ENCODE peak calls at places on chromosomes 3 and 15, in eight cellular contexts. K is aorta; W is fibroblast of mammary gland; Y is lower lobe of right lung; J is heart right ventricle; V is CD8-positive, alpha-beta T cell; G is HCT116; Q is colonic mucosa. U is an unnamed sample.
A peak's percentile ranks its signal among the peaks of the same experiment; 100 is the strongest.

GRCh38 chr15:31323627-31324026 is 3.0 kb upstream of the KLF13 start:
- DNase-seq in K (no peak), W (no peak), Y (no peak), J (no peak), V (no peak), G (no peak), Q (no peak), U (no peak)

GRCh38 chr15:68994981-68995753 is 19.3 kb upstream of the NOX5 start:
- DNase-seq in K (no peak), W (no peak), Y (no peak), J (no peak), V (no peak), G (no peak), Q (no peak), U (no peak)

GRCh38 chr15:40310001-40310959 is 2.5 kb upstream of the PLCB2 start:
- DNase-seq in K (peak; percentile 68), W (peak; percentile 30), Y (peak; percentile 74), J (peak; percentile 63), V (peak; percentile 59), G (peak; percentile 40), Q (peak; percentile 64), U (peak; percentile 30)

GRCh38 chr15:65558336-65558735 is 28.1 kb downstream of the HACD3 start:
- DNase-seq in K (no peak), W (peak; percentile 89), Y (no peak), J (no peak), V (no peak), G (no peak), Q (no peak), U (no peak)

GRCh38 chr3:184609861-184610365 is 48.3 kb downstream of the EPHB3 start:
- DNase-seq in K (peak; percentile 13), W (no peak), Y (no peak), J (no peak), V (no peak), G (no peak), Q (no peak), U (no peak)

GRCh38 chr15:38714309-38715072 is 149.9 kb upstream of the RASGRP1 start:
- DNase-seq in K (peak; percentile 52), W (peak; percentile 78), Y (no peak), J (no peak), V (no peak), G (no peak), Q (no peak), U (no peak)

GRCh38 chr3:69200384-69201068 is 78.1 kb upstream of the LMOD3 start:
- DNase-seq in K (no peak), W (peak; percentile 78), Y (no peak), J (peak; percentile 35), V (no peak), G (no peak), Q (peak; percentile 76), U (no peak)

GRCh38 chr3:72273615-72274014 is 488.7 kb upstream of the PROK2 start:
- DNase-seq in K (no peak), W (peak; percentile 61), Y (no peak), J (no peak), V (no peak), G (no peak), Q (no peak), U (no peak)

GRCh38 chr3:38598791-38599190 is 50.7 kb downstream of the SCN5A start:
- DNase-seq in K (peak; percentile 13), W (no peak), Y (peak; percentile 20), J (no peak), V (no peak), G (no peak), Q (no peak), U (no peak)

GRCh38 chr3:73765878-73766564 is 141.3 kb upstream of the PDZRN3 start:
- DNase-seq in K (no peak), W (peak; percentile 62), Y (no peak), J (peak; percentile 8), V (no peak), G (no peak), Q (no peak), U (no peak)

GRCh38 chr3:79657076-79657475 is 110.7 kb downstream of the ROBO1 start:
- DNase-seq in K (no peak), W (no peak), Y (no peak), J (no peak), V (no peak), G (no peak), Q (no peak), U (no peak)

GRCh38 chr3:189307963-189308362 is 136.2 kb downstream of the TPRG1 start:
- DNase-seq in K (no peak), W (no peak), Y (no peak), J (no peak), V (no peak), G (no peak), Q (no peak), U (no peak)

GRCh38 chr15:66848116-66848515 is 146.1 kb downstream of the SMAD6 start:
- DNase-seq in K (no peak), W (no peak), Y (no peak), J (no peak), V (no peak), G (no peak), Q (peak; percentile 8), U (no peak)

GRCh38 chr3:138608322-138609214 is at the start of gene FAIM:
- DNase-seq in K (peak; percentile 81), W (peak; percentile 64), Y (peak; percentile 84), J (peak; percentile 59), V (peak; percentile 72), G (peak; percentile 46), Q (peak; percentile 71), U (no peak)

GRCh38 chr15:85142324-85142723 is 160.7 kb downstream of the PDE8A start:
- DNase-seq in K (no peak), W (peak; percentile 63), Y (no peak), J (no peak), V (no peak), G (peak; percentile 53), Q (no peak), U (no peak)

GRCh38 chr15:45773149-45773548 is 138.3 kb downstream of the SQOR start:
- DNase-seq in K (no peak), W (no peak), Y (no peak), J (no peak), V (no peak), G (no peak), Q (no peak), U (no peak)

GRCh38 chr15:43094416-43095039 is 11.3 kb downstream of the UBR1 start:
- DNase-seq in K (no peak), W (no peak), Y (no peak), J (no peak), V (no peak), G (no peak), Q (no peak), U (no peak)

GRCh38 chr3:15665510-15666150 is 64.1 kb downstream of the BTD start:
- DNase-seq in K (no peak), W (peak; percentile 40), Y (no peak), J (no peak), V (no peak), G (no peak), Q (no peak), U (no peak)

GRCh38 chr3:11551019-11551418 is 92.7 kb downstream of the VGLL4 start:
- DNase-seq in K (peak; percentile 30), W (peak; percentile 41), Y (no peak), J (no peak), V (no peak), G (no peak), Q (no peak), U (no peak)

GRCh38 chr3:127984241-127984975 is 67.8 kb upstream of the SEC61A1 start:
- DNase-seq in K (no peak), W (no peak), Y (no peak), J (no peak), V (no peak), G (no peak), Q (no peak), U (no peak)

GRCh38 chr3:190496859-190497258 is 17.0 kb upstream of the IL1RAP start:
- DNase-seq in K (no peak), W (peak; percentile 35), Y (no peak), J (no peak), V (no peak), G (no peak), Q (no peak), U (no peak)

GRCh38 chr3:129603561-129603942 is 2.9 kb downstream of the PLXND1 start:
- DNase-seq in K (no peak), W (no peak), Y (no peak), J (no peak), V (no peak), G (no peak), Q (no peak), U (no peak)

GRCh38 chr3:129600348-129600747 is 6.1 kb downstream of the PLXND1 start:
- DNase-seq in K (no peak), W (no peak), Y (no peak), J (no peak), V (no peak), G (no peak), Q (no peak), U (no peak)

GRCh38 chr3:129602730-129603560 is 3.5 kb downstream of the PLXND1 start:
- DNase-seq in K (peak; percentile 91), W (peak; percentile 93), Y (peak; percentile 67), J (peak; percentile 88), V (no peak), G (no peak), Q (no peak), U (no peak)

GRCh38 chr3:129601713-129602112 is 4.8 kb downstream of the PLXND1 start:
- DNase-seq in K (no peak), W (no peak), Y (no peak), J (no peak), V (no peak), G (no peak), Q (no peak), U (no peak)

GRCh38 chr3:129602309-129602708 is 4.2 kb downstream of the PLXND1 start:
- DNase-seq in K (no peak), W (no peak), Y (no peak), J (no peak), V (no peak), G (no peak), Q (no peak), U (no peak)
- H3K4me3 ChIP-seq in K (no peak overlapping the region), W (no peak overlapping the region), Y (peak overlapping the region; percentile 70), J (peak overlapping the region; percentile 66), V (no peak overlapping the region), G (no peak overlapping the region), Q (no peak overlapping the region), U (peak overlapping the region; percentile 57)

GRCh38 chr15:100405179-100405578 is 63.4 kb upstream of the ADAMTS17 start:
- DNase-seq in K (no peak), W (no peak), Y (no peak), J (no peak), V (no peak), G (no peak), Q (no peak), U (no peak)
- H3K4me3 ChIP-seq in K (no peak overlapping the region), W (no peak overlapping the region), Y (no peak overlapping the region), J (no peak overlapping the region), V (no peak overlapping the region), G (no peak overlapping the region), Q (no peak overlapping the region), U (no peak overlapping the region)

GRCh38 chr3:13932578-13933295 is 52.9 kb upstream of the WNT7A start:
- DNase-seq in K (no peak), W (no peak), Y (no peak), J (no peak), V (no peak), G (no peak), Q (no peak), U (no peak)
- H3K4me3 ChIP-seq in K (no peak overlapping the region), W (no peak overlapping the region), Y (peak overlapping the region; percentile 43), J (peak overlapping the region; percentile 59), V (peak overlapping the region; percentile 43), G (no peak overlapping the region), Q (peak overlapping the region; percentile 7), U (no peak overlapping the region)

DNA sequence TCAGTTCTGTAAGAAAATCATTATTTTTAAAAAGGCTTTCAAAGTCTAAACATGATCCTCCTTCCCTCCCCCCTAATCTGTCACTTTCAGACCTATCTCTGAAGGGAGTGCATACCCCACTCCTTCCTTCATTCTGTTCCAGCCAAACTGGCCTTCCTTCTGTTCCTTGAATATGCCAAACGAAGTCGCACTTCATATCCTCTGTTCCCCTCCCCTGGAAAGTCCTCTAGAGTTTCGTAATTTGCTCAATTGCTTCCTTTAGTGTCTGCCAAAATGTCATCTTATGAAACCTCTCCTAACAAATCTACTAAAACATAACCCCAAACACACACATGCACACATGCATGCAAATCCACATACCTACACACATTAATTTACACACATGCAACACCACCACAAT is 69.5 kb upstream of the TUSC7 start:
- DNase-seq in K (no peak), W (no peak), Y (no peak), J (no peak), V (no peak), G (no peak), Q (no peak), U (no peak)
- H3K4me3 ChIP-seq in K (no peak overlapping the region), W (no peak overlapping the region), Y (no peak overlapping the region), J (no peak overlapping the region), V (no peak overlapping the region), G (no peak overlapping the region), Q (no peak overlapping the region), U (no peak overlapping the region)

U was measured in Panc1.